ENCODE peak calls at places on chromosome 1, in eight cellular contexts. E, D, L, A, C, H, I and P are unnamed samples.
A peak's percentile ranks its signal among the peaks of the same experiment; 100 is the strongest.

GRCh38 chr1:5156416-5156815 is 502.0 kb downstream of the AJAP1 start:
- DNase-seq in E (no peak), L (no peak), I (no peak), A (no peak), C (no peak), H (no peak), D (no peak), P (no peak)

GRCh38 chr1:98201640-98202039 is 280.8 kb upstream of the DPYD start:
- DNase-seq in I (no peak), H (no peak), D (no peak), A (no peak), C (peak; percentile 53), L (no peak), E (no peak), P (no peak)

GRCh38 chr1:175555266-175555665 is 188.1 kb downstream of the TNR start:
- DNase-seq in A (no peak), H (no peak), L (no peak), I (peak; percentile 28), C (no peak), D (no peak), E (no peak), P (no peak)

GRCh38 chr1:210527091-210527490 is 198.4 kb downstream of the HHAT start:
- DNase-seq in C (no peak), E (no peak), H (no peak), A (no peak), I (no peak), D (no peak), L (no peak), P (no peak)

GRCh38 chr1:36585760-36586072 is 103.0 kb upstream of the CSF3R start:
- DNase-seq in A (no peak), L (no peak), H (no peak), E (no peak), D (no peak), I (no peak), C (no peak), P (no peak)

GRCh38 chr1:177181280-177181630 is 10.5 kb downstream of the BRINP2 start:
- DNase-seq in I (peak; percentile 72), D (no peak), E (no peak), A (no peak), H (no peak), L (no peak), C (no peak), P (no peak)

GRCh38 chr1:110787328-110788071 is 85.4 kb upstream of the CD53 start:
- DNase-seq in H (no peak), A (peak; percentile 57), I (no peak), E (no peak), D (peak; percentile 82), C (no peak), L (no peak), P (no peak)

GRCh38 chr1:26959722-26960624 is at the start of gene KDF1:
- DNase-seq in C (no peak), I (peak; percentile 96), H (no peak), A (peak; percentile 90), E (peak; percentile 92), D (no peak), L (no peak), P (no peak)

GRCh38 chr1:223738465-223739365 is 26.4 kb downstream of the CAPN2 start:
- DNase-seq in D (no peak), C (no peak), A (peak; percentile 68), I (no peak), L (no peak), H (no peak), E (peak; percentile 77), P (no peak)

GRCh38 chr1:38131024-38131585 is 84.5 kb upstream of the POU3F1 start:
- DNase-seq in L (no peak), D (no peak), H (no peak), I (no peak), C (no peak), E (no peak), A (no peak), P (no peak)

GRCh38 chr1:2609271-2610035 is 22.9 kb downstream of the PRXL2B start:
- DNase-seq in A (no peak), C (no peak), D (no peak), I (peak; percentile 43), L (no peak), E (no peak), H (no peak), P (no peak)

GRCh38 chr1:61241411-61241838 is 159.1 kb downstream of the NFIA start:
- DNase-seq in A (peak; percentile 41), I (no peak), D (no peak), E (peak; percentile 71), L (peak; percentile 23), H (no peak), C (no peak), P (peak; percentile 59)

DNA sequence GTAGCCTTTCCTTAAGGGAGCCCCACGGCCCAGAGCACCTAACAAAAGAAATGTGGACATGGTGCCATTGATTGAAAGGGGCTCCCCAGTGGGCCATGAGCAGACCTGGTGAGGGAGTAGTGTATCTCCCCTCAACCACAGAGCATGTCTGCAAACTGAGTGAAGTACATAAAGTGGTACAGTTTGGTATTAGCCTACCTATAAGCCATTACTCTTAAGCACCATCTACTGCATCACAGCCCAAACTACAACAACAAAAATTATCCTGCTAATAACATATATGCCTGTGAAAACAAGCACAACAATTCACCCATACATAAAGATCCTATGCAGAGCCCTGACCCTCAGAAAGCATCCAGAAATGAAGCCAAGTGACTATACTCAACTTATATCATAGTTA is 407.8 kb downstream of the PTPRC start:
- DNase-seq in L (no peak), A (no peak), C (no peak), E (no peak), I (no peak), H (no peak), D (peak; percentile 54), P (no peak)
- TF ChIP-seq CTCF in L (no peak), A (no peak), C (no peak), E (no peak), I (no peak), H (no peak), D (peak; percentile 74), P (no peak)

GRCh38 chr1:94816030-94816429 is 4.1 kb upstream of the SLC44A3 start:
- DNase-seq in I (no peak), D (no peak), E (no peak), C (no peak), L (no peak), A (no peak), H (no peak), P (no peak)

GRCh38 chr1:94819584-94819944 is 593 bp upstream of the SLC44A3 start:
- DNase-seq in H (no peak), L (no peak), I (no peak), C (no peak), D (no peak), E (no peak), A (no peak), P (no peak)

GRCh38 chr1:94819945-94820746 is at the start of gene SLC44A3:
- DNase-seq in A (peak; percentile 65), L (no peak), C (no peak), I (peak; percentile 89), H (peak; percentile 35), E (peak; percentile 47), D (no peak), P (peak; percentile 65)

GRCh38 chr1:94820918-94821317 is 761 bp downstream of the SLC44A3 start:
- DNase-seq in H (no peak), E (no peak), I (no peak), C (no peak), D (no peak), A (no peak), L (no peak), P (no peak)

DNA sequence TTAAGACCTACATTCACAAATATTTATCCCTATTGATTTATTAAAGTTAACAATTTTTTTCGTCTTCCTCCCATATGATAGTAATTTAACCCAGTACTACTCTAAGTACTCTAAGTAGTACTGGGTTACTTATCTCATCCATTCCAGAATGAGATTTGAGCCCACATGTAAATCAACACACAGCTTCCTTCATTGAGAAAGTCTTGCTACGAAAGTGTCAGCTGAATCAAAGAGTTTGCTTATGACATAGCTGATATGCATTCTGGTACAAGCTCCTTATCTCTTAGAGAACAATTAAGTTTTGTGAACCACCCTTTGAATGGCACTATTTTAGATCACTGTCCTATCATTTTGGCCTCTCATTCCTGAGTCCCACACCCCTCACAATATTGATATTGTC is 2.5 kb upstream of the SLC44A3 start:
- DNase-seq in L (no peak), H (no peak), I (no peak), A (no peak), D (no peak), C (no peak), E (no peak), P (no peak)
- H3K4me3 ChIP-seq in L (no peak overlapping the region), H (no peak overlapping the region), I (no peak overlapping the region), A (no peak overlapping the region), D (no peak overlapping the region), C (no peak overlapping the region), E (no peak overlapping the region), P (no peak overlapping the region)

GRCh38 chr1:212752256-212752933 is 39.2 kb downstream of the NSL1 start:
- DNase-seq in H (no peak), C (no peak), A (no peak), L (no peak), I (no peak), E (no peak), D (peak; percentile 14), P (no peak)
- H3K27ac ChIP-seq in H (no peak overlapping the region), C (no peak overlapping the region), A (peak overlapping the region; percentile 53), L (peak overlapping the region; percentile 35), I (no peak overlapping the region), E (no peak overlapping the region), D (peak overlapping the region; percentile 65), P (peak overlapping the region; percentile 48)

GRCh38 chr1:68057564-68057963 is 7.1 kb upstream of the DIRAS3 start:
- DNase-seq in E (no peak), H (no peak), I (peak; percentile 67), D (no peak), L (no peak), C (no peak), A (no peak), P (no peak)
- TF ChIP-seq CTCF in E (no peak), H (no peak), I (peak; percentile 59), D (no peak), L (no peak), C (no peak), A (no peak), P (no peak)

GRCh38 chr1:10032287-10032589 is 520 bp upstream of the UBE4B start:
- DNase-seq in H (no peak), I (no peak), D (no peak), E (no peak), L (no peak), C (no peak), A (no peak), P (no peak)
- H3K4me3 ChIP-seq in H (peak overlapping the region; percentile 39), I (peak overlapping the region; percentile 4), D (peak overlapping the region; percentile 59), E (no peak overlapping the region), L (peak overlapping the region; percentile 99), C (peak overlapping the region; percentile 50), A (peak overlapping the region; percentile 79), P (no peak overlapping the region)

GRCh38 chr1:182394055-182394775 is 2.6 kb upstream of the GLUL start:
- DNase-seq in A (no peak), L (no peak), H (no peak), E (no peak), C (no peak), I (peak; percentile 25), D (no peak), P (no peak)
- H3K27ac ChIP-seq in A (peak overlapping the region; percentile 34), L (peak overlapping the region; percentile 98), H (no peak overlapping the region), E (peak overlapping the region; percentile 7), C (no peak overlapping the region), I (no peak overlapping the region), D (no peak overlapping the region), P (peak overlapping the region; percentile 37)